ENCODE peak calls at places on chromosome 20, in five cellular contexts. One of them, this sample, is unnamed.

GRCh38 chr20:41375846-41376245 is 9.2 kb upstream of the EMILIN3 start:
- DNase-seq in HepG2: no peak
- DNase-seq in H1: no peak
- DNase-seq in K562: no peak
- DNase-seq in GM12878: no peak
- DNase-seq in this sample: no peak

GRCh38 chr20:31573555-31574295 is 31.4 kb upstream of the ID1 start:
- DNase-seq in HepG2: peak; percentile 82
- DNase-seq in GM12878: no peak
- DNase-seq in H1: no peak
- DNase-seq in K562: peak; percentile 48
- DNase-seq in this sample: no peak

GRCh38 chr20:9392892-9393857 is 121.2 kb upstream of the LAMP5 start:
- DNase-seq in K562: peak; percentile 39
- DNase-seq in GM12878: no peak
- DNase-seq in HepG2: peak; percentile 31
- DNase-seq in H1: peak; percentile 65
- DNase-seq in this sample: peak; percentile 79

GRCh38 chr20:51221791-51222408 is 199.0 kb upstream of the KCNG1 start:
- DNase-seq in GM12878: no peak
- DNase-seq in K562: peak; percentile 8
- DNase-seq in H1: peak; percentile 55
- DNase-seq in HepG2: no peak
- DNase-seq in this sample: peak; percentile 70

GRCh38 chr20:42686057-42686456 is 503.6 kb downstream of the PTPRT start:
- DNase-seq in HepG2: no peak
- DNase-seq in GM12878: no peak
- DNase-seq in H1: no peak
- DNase-seq in K562: no peak
- DNase-seq in this sample: no peak

GRCh38 chr20:52150440-52151258 is 40.9 kb downstream of the ZFP64 start:
- DNase-seq in K562: peak; percentile 55
- DNase-seq in H1: no peak
- DNase-seq in HepG2: peak; percentile 58
- DNase-seq in GM12878: peak; percentile 24
- DNase-seq in this sample: no peak

GRCh38 chr20:46209930-46210671 is 92.0 kb downstream of the CD40 start:
- DNase-seq in K562: no peak
- DNase-seq in GM12878: no peak
- DNase-seq in H1: no peak
- DNase-seq in HepG2: no peak
- DNase-seq in this sample: no peak

GRCh38 chr20:39903806-39904205 is 785.2 kb downstream of the MAFB start:
- DNase-seq in HepG2: no peak
- DNase-seq in K562: no peak
- DNase-seq in GM12878: no peak
- DNase-seq in H1: no peak
- DNase-seq in this sample: no peak

GRCh38 chr20:38125157-38126056 is 39.7 kb downstream of the TGM2 start:
- DNase-seq in GM12878: no peak
- DNase-seq in K562: no peak
- DNase-seq in HepG2: peak; percentile 90
- DNase-seq in H1: peak; percentile 48
- DNase-seq in this sample: no peak

GRCh38 chr20:58822175-58822574 is 28.5 kb downstream of the GNAS-AS1 start:
- DNase-seq in H1: no peak
- DNase-seq in K562: peak; percentile 43
- DNase-seq in GM12878: no peak
- DNase-seq in HepG2: peak; percentile 29
- DNase-seq in this sample: peak; percentile 43

GRCh38 chr20:41158082-41158625 is 20.8 kb downstream of the PLCG1 start:
- DNase-seq in HepG2: no peak
- DNase-seq in K562: no peak
- DNase-seq in H1: no peak
- DNase-seq in GM12878: no peak
- DNase-seq in this sample: no peak

GRCh38 chr20:13202553-13202952 is 18.5 kb upstream of the ISM1 start:
- DNase-seq in HepG2: peak; percentile 47
- DNase-seq in K562: no peak
- DNase-seq in GM12878: no peak
- DNase-seq in H1: no peak
- DNase-seq in this sample: no peak

GRCh38 chr20:13205848-13206434 is 15.1 kb upstream of the ISM1 start:
- DNase-seq in HepG2: no peak
- DNase-seq in GM12878: no peak
- DNase-seq in H1: no peak
- DNase-seq in K562: no peak
- DNase-seq in this sample: no peak

GRCh38 chr20:13199279-13199678 is 21.8 kb upstream of the ISM1 start:
- DNase-seq in H1: no peak
- DNase-seq in GM12878: no peak
- DNase-seq in HepG2: no peak
- DNase-seq in K562: no peak
- DNase-seq in this sample: no peak

GRCh38 chr20:13205402-13205801 is 15.7 kb upstream of the ISM1 start:
- DNase-seq in H1: no peak
- DNase-seq in GM12878: no peak
- DNase-seq in HepG2: no peak
- DNase-seq in K562: no peak
- DNase-seq in this sample: no peak

GRCh38 chr20:13200767-13201500 is 20.1 kb upstream of the ISM1 start:
- DNase-seq in HepG2: no peak
- DNase-seq in K562: no peak
- DNase-seq in H1: no peak
- DNase-seq in GM12878: no peak
- DNase-seq in this sample: no peak
- TF ChIP-seq ATF3 in HepG2: no peak
- TF ChIP-seq ATF3 in K562: no peak
- TF ChIP-seq ATF3 in H1: no peak
- TF ChIP-seq ATF3 in GM12878: no peak
- TF ChIP-seq ATF3 in this sample: no peak

GRCh38 chr20:62112368-62112767 is 9.9 kb upstream of the LSM14B start:
- DNase-seq in H1: no peak
- DNase-seq in K562: no peak
- DNase-seq in GM12878: no peak
- DNase-seq in HepG2: no peak
- DNase-seq in this sample: no peak
- TF ChIP-seq USF2 in H1: no peak
- TF ChIP-seq USF2 in K562: no peak
- TF ChIP-seq USF2 in GM12878: no peak
- TF ChIP-seq USF2 in HepG2: no peak
- TF ChIP-seq USF2 in this sample: no peak

GRCh38 chr20:54560357-54560756 is 85.0 kb downstream of the DOK5 start:
- DNase-seq in H1: no peak
- DNase-seq in HepG2: no peak
- DNase-seq in GM12878: no peak
- DNase-seq in K562: no peak
- DNase-seq in this sample: no peak
- TF ChIP-seq ATF3 in H1: no peak
- TF ChIP-seq ATF3 in HepG2: no peak
- TF ChIP-seq ATF3 in GM12878: no peak
- TF ChIP-seq ATF3 in K562: no peak
- TF ChIP-seq ATF3 in this sample: no peak

GRCh38 chr20:13546497-13547131 is 92.1 kb downstream of the TASP1 start:
- DNase-seq in H1: peak; percentile 93
- DNase-seq in K562: peak; percentile 73
- DNase-seq in GM12878: peak; percentile 17
- DNase-seq in HepG2: peak; percentile 83
- DNase-seq in this sample: peak; percentile 89

GRCh38 chr20:13543783-13544182 is 94.9 kb downstream of the TASP1 start:
- DNase-seq in H1: no peak
- DNase-seq in GM12878: no peak
- DNase-seq in K562: no peak
- DNase-seq in HepG2: no peak
- DNase-seq in this sample: no peak

GRCh38 chr20:13549451-13549850 is 89.3 kb downstream of the TASP1 start:
- DNase-seq in HepG2: no peak
- DNase-seq in H1: no peak
- DNase-seq in K562: no peak
- DNase-seq in GM12878: no peak
- DNase-seq in this sample: no peak

GRCh38 chr20:13545755-13546154 is 93.0 kb downstream of the TASP1 start:
- DNase-seq in HepG2: no peak
- DNase-seq in GM12878: no peak
- DNase-seq in K562: no peak
- DNase-seq in H1: no peak
- DNase-seq in this sample: no peak
- TF ChIP-seq USF2 in HepG2: no peak
- TF ChIP-seq USF2 in GM12878: no peak
- TF ChIP-seq USF2 in K562: no peak
- TF ChIP-seq USF2 in H1: no peak
- TF ChIP-seq USF2 in this sample: no peak

DNA sequence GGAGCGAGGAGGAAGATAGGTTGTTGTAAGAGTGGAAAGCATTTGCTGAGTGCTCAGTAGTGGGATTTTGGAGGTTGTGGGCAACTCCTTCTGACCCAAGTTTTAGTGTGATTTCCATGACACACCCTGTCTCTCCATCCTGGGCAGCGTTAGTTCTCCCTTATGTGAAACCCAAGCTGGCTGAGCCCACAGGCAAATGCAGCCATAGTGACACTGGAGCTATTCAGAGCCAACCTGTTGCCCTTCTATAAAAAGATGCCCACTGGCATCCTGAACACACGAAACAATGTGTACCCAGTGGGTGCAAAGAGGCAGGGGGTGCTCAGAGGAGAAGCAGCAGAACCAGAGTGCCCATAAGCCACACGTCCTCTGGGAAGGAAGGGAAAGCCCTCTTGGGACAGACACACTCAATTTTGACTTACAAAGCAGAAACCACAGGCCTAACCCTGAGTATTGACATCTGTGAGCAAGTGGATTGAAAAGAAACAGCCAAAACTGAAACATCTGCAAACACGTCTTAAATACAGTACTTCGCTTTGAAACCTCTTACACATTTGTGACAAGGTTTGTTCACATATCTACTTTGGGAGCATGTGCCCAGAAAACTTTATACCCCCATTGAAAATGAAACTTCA is 54.6 kb downstream of the BPIFB1 start:
- DNase-seq in GM12878: peak; percentile 50
- DNase-seq in K562: no peak
- DNase-seq in H1: no peak
- DNase-seq in HepG2: no peak
- DNase-seq in this sample: no peak
- TF ChIP-seq ATF3 in GM12878: no peak
- TF ChIP-seq ATF3 in K562: no peak
- TF ChIP-seq ATF3 in H1: no peak
- TF ChIP-seq ATF3 in HepG2: no peak
- TF ChIP-seq ATF3 in this sample: no peak

DNA sequence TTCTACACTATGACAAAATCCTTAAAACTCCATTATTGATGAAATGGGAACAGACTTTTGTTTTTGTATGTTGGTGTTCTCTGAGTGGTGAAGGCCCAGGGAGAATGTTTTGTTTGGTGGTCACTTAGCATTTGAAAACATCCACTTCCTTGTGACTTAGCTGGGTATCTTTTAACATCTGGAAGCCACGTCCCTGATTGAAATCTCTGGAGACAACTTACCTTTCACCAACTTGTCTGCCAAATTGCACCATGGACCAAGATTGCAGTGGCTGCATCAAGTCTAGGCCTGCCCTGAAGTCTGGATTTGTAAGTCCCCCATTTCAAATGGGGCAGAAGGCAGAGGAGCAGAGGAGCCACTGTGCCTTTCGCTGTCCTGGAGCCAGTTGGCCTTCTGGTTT is 534 bp upstream of the EFCAB8 start:
- DNase-seq in H1: no peak
- DNase-seq in K562: no peak
- DNase-seq in HepG2: no peak
- DNase-seq in GM12878: no peak
- DNase-seq in this sample: no peak
- TF ChIP-seq USF2 in H1: no peak
- TF ChIP-seq USF2 in K562: no peak
- TF ChIP-seq USF2 in HepG2: no peak
- TF ChIP-seq USF2 in GM12878: no peak
- TF ChIP-seq USF2 in this sample: no peak

DNA sequence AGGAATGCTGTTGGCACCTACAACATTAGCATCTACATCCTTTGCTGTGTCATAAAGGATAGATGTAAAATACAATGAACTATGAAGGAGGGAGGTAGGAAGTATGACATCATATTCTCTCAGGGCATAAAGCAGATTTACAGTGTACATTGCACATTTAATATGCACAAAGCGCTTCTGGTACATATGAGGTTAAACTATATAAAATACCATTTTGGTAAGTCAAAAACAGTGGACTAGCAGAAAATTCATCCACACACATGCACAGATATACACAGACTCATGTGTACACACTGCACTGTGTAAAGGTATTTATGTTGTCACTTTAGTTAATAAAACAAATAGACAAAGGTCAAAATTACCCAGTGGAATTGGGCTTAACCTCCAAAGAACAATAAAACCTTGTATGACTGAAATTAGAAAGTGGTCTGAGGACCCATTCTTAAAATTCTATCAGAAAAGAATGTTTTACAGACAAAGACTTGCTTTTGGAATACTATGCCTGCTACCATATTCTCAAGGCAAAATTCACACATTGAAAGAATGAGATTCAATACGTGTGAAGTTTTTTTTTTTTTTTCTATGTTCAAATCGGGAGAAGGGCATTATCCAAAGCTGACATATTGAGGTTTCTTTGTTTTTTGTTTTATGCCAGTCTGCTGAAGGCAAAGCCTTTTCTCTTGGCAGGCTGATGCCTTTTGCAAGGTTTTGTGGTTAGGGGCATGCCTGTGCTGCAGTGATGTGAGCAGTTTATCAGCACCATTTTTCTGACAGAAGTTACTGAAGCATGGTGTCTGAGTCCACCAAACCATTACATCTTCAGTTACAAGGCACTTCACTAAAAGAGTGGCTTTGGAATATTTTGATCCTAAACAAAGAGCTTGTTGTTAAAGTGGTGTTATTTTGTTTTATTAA is 199.0 kb downstream of the PLCB1 start:
- DNase-seq in HepG2: peak; percentile 94
- DNase-seq in H1: no peak
- DNase-seq in K562: no peak
- DNase-seq in GM12878: no peak
- DNase-seq in this sample: no peak
- TF ChIP-seq ATF3 in HepG2: no peak
- TF ChIP-seq ATF3 in H1: no peak
- TF ChIP-seq ATF3 in K562: no peak
- TF ChIP-seq ATF3 in GM12878: no peak
- TF ChIP-seq ATF3 in this sample: no peak

DNA sequence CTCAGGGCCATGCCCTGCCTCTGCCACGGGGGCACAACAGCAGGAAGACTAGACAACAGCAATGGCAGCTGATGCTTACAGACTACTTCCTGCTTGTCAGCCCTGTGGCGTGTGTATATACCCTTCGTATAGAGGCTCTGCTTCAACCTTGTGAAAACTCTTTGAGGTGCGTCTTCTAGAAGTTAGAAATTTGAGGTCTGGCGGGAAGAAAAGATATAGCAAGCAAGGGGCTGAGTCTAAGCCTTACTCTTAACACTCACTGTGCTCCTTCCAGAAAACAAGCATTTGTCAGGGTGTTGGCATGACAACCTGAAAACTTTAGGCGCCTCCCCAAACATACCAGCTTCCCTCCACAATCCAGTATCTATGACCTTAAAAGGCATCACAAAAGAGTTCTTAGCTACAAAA is 33.3 kb downstream of the JPH2 start:
- DNase-seq in H1: no peak
- DNase-seq in HepG2: no peak
- DNase-seq in K562: no peak
- DNase-seq in GM12878: no peak
- DNase-seq in this sample: no peak
- TF ChIP-seq USF2 in H1: no peak
- TF ChIP-seq USF2 in HepG2: no peak
- TF ChIP-seq USF2 in K562: no peak
- TF ChIP-seq USF2 in GM12878: no peak
- TF ChIP-seq USF2 in this sample: no peak